ENCODE peak calls at places on chromosomes 11 and 22, in eight cellular contexts. H is A549, S is T-helper 17 cell, U is transverse colon, Y is gastrocnemius medialis, P is mammary epithelial cell, T is neural progenitor cell, V is heart right ventricle. N is an unnamed sample.

GRCh38 chr22:37632174-37633081 is 7.0 kb upstream of the SH3BP1 start:
- DNase-seq in P (no peak), U (no peak), T (no peak), S (no peak), H (no peak), V (no peak), Y (no peak), N (no peak)

GRCh38 chr22:38448945-38449745 is 5.9 kb downstream of the KCNJ4 start:
- DNase-seq in T (no peak), H (no peak), U (no peak), S (no peak), P (no peak), Y (no peak), V (peak; percentile 72), N (no peak)

GRCh38 chr11:73171762-73172161 is 29.6 kb upstream of the FCHSD2 start:
- DNase-seq in H (no peak), T (no peak), S (no peak), P (no peak), V (no peak), U (no peak), Y (no peak), N (no peak)

GRCh38 chr22:17792854-17793434 is 18.7 kb upstream of the BID start:
- DNase-seq in U (no peak), T (no peak), V (no peak), S (no peak), H (no peak), P (no peak), Y (no peak), N (no peak)

GRCh38 chr22:27642104-27642800 is 159.3 kb downstream of the MN1 start:
- DNase-seq in T (peak; percentile 79), V (no peak), U (no peak), H (no peak), S (no peak), P (no peak), Y (peak; percentile 59), N (no peak)

GRCh38 chr11:15280393-15280792 is 165.7 kb downstream of the INSC start:
- DNase-seq in U (no peak), Y (no peak), T (no peak), V (no peak), S (no peak), H (no peak), P (no peak), N (no peak)

GRCh38 chr22:40666151-40666848 is 13.0 kb upstream of the MCHR1 start:
- DNase-seq in H (no peak), Y (no peak), U (no peak), V (peak; percentile 72), P (no peak), S (no peak), T (no peak), N (no peak)

GRCh38 chr11:66242085-66242765 is 26.2 kb upstream of the RAB1B start:
- DNase-seq in V (no peak), H (no peak), Y (no peak), P (no peak), U (no peak), S (no peak), T (no peak), N (no peak)

GRCh38 chr11:10809373-10810199 is 860 bp upstream of the EIF4G2 start:
- DNase-seq in Y (no peak), P (peak; percentile 69), S (peak; percentile 26), V (peak; percentile 34), U (peak; percentile 46), H (peak; percentile 58), T (peak; percentile 88), N (peak; percentile 37)

GRCh38 chr22:40418366-40419201 is 48.2 kb downstream of the SGSM3 start:
- DNase-seq in Y (no peak), H (no peak), V (peak; percentile 33), P (no peak), U (peak; percentile 32), S (no peak), T (peak; percentile 14), N (no peak)

GRCh38 chr22:30824096-30824495 is 129.4 kb downstream of the OSBP2 start:
- DNase-seq in P (no peak), V (no peak), H (no peak), U (no peak), Y (no peak), S (no peak), T (no peak), N (no peak)

GRCh38 chr11:2095198-2095520 is 44.0 kb downstream of the IGF2 start:
- DNase-seq in U (no peak), H (no peak), S (no peak), Y (no peak), V (no peak), P (no peak), T (no peak), N (no peak)

GRCh38 chr11:69770525-69770924 is 4.6 kb downstream of the FGF4 start:
- DNase-seq in P (no peak), S (no peak), V (no peak), U (no peak), Y (no peak), T (peak; percentile 63), H (no peak), N (no peak)

GRCh38 chr11:78310500-78310909 is 107.1 kb downstream of the GAB2 start:
- DNase-seq in Y (peak; percentile 12), S (no peak), V (peak; percentile 77), U (peak; percentile 64), P (no peak), T (no peak), H (no peak), N (no peak)

GRCh38 chr22:49431559-49431958 is 396.1 kb downstream of the BRD1 start:
- DNase-seq in T (no peak), Y (no peak), U (no peak), P (no peak), S (no peak), V (no peak), H (no peak), N (no peak)

GRCh38 chr22:49432211-49432905 is 395.3 kb downstream of the BRD1 start:
- DNase-seq in T (no peak), H (no peak), V (no peak), P (no peak), Y (no peak), S (no peak), U (no peak), N (no peak)

GRCh38 chr22:49435596-49435995 is 392.1 kb downstream of the BRD1 start:
- DNase-seq in P (no peak), Y (no peak), V (no peak), U (no peak), H (no peak), T (no peak), S (no peak), N (no peak)

GRCh38 chr22:49433717-49434611 is 393.7 kb downstream of the BRD1 start:
- DNase-seq in H (peak; percentile 28), V (no peak), S (no peak), U (no peak), P (no peak), T (peak; percentile 35), Y (no peak), N (no peak)

GRCh38 chr22:49433044-49433443 is 394.6 kb downstream of the BRD1 start:
- DNase-seq in T (no peak), H (no peak), P (no peak), V (no peak), U (no peak), Y (no peak), S (no peak), N (no peak)
- H3K9me3 ChIP-seq in T (no peaks in the 10 kb centered on the region), H (no peaks in the 10 kb centered on the region), P (peaks cover 28% of the 10 kb centered on the region), V (no peaks in the 10 kb centered on the region), U (no peaks in the 10 kb centered on the region), Y (no peaks in the 10 kb centered on the region), S (no peaks in the 10 kb centered on the region), N (no peaks in the 10 kb centered on the region)

GRCh38 chr11:61267437-61267841 is 26.5 kb downstream of the PGA5 start:
- DNase-seq in T (no peak), Y (no peak), H (no peak), U (peak; percentile 19), V (no peak), P (no peak), S (no peak), N (no peak)
- H3K9me3 ChIP-seq in T (no peaks in the 10 kb centered on the region), Y (no peaks in the 10 kb centered on the region), H (no peaks in the 10 kb centered on the region), U (no peaks in the 10 kb centered on the region), V (no peaks in the 10 kb centered on the region), P (no peaks in the 10 kb centered on the region), S (no peaks in the 10 kb centered on the region), N (no peaks in the 10 kb centered on the region)

GRCh38 chr22:47781024-47781423 is 1018.6 kb downstream of the TBC1D22A start:
- DNase-seq in H (no peak), P (no peak), U (no peak), Y (no peak), S (no peak), V (no peak), T (no peak), N (no peak)

GRCh38 chr22:47783433-47784366 is 1021.2 kb downstream of the TBC1D22A start:
- DNase-seq in T (peak; percentile 32), H (no peak), S (no peak), U (no peak), P (no peak), V (no peak), Y (no peak), N (no peak)

GRCh38 chr22:47784367-47784983 is 1022.0 kb downstream of the TBC1D22A start:
- DNase-seq in Y (no peak), P (no peak), U (no peak), H (no peak), V (no peak), S (no peak), T (no peak), N (no peak)

GRCh38 chr22:47781427-47782111 is 1019.1 kb downstream of the TBC1D22A start:
- DNase-seq in U (no peak), V (no peak), T (no peak), H (no peak), P (no peak), Y (no peak), S (no peak), N (no peak)

DNA sequence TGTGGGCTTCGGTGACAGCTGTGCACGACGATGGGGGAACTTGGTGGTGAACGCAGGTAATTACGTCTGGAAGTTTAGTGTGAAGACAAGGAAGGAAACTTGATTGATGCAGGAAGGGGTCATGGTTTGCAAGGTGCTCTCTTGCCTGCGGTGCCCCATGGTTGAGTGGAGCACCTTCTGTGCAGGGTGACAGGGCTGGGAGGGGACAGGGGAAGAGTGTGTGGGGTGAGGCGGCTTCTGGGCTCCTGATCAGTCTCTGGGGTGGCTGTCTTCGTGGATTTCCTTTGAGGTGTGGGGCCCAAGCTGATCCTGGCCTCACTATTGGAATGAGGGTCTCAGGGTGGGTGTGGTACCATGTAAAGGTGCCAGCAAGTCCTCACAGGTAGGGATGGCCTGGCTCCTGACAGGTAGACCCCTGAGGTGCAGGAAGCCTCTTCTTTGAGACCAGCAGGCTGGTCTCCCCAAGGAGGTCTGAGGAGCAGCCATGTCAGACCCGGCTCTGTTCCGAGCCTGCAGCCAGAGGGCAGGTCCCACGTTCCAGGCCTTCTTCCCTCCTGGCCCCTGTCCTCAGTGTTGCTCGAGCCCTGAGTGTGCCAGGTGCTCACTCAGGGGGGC is 1020.1 kb downstream of the TBC1D22A start:
- DNase-seq in P (no peak), T (no peak), H (no peak), U (no peak), Y (no peak), S (no peak), V (no peak), N (no peak)
- H3K9me3 ChIP-seq in P (peaks cover 57% of the 10 kb centered on the region), T (no peaks in the 10 kb centered on the region), H (peaks cover 2% of the 10 kb centered on the region), U (peaks cover 4% of the 10 kb centered on the region), Y (no peaks in the 10 kb centered on the region), S (no peaks in the 10 kb centered on the region), V (no peaks in the 10 kb centered on the region), N (no peaks in the 10 kb centered on the region)

DNA sequence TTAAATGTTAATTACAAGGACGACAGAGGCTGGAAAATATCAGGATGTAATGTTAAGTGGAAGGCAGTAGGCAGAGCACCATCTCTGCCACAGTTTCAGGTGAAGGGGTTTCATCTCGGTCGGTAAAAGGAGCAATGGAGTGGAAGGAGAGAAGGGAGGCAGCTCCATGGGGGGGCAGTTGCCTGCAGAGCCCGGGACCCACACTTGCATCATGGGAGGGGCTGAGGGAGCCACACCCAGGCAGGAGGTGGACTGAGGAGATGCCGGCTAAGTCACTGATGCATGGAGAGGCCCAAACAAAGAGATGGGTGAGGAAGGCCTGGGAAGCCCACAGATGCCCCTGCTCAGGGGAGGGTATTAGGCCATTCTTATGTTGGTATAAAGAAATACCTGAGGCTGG is 1470.9 kb downstream of the BRD1 start:
- DNase-seq in V (no peak), Y (no peak), P (no peak), H (no peak), S (no peak), U (no peak), T (no peak), N (no peak)
- H3K9me3 ChIP-seq in V (no peaks in the 10 kb centered on the region), Y (no peaks in the 10 kb centered on the region), P (peaks cover 63% of the 10 kb centered on the region), H (no peaks in the 10 kb centered on the region), S (no peaks in the 10 kb centered on the region), U (no peaks in the 10 kb centered on the region), T (no peaks in the 10 kb centered on the region), N (no peaks in the 10 kb centered on the region)

N was measured in CD4-positive, alpha-beta T cell.